ENCODE peak calls at places on chromosomes 3 and 15, in eight cellular contexts. R is activated effector memory CD4-positive, alpha-beta T cell treated with Interleukin-2 at 50 U/mL for 16 hours; L is activated T-cell treated with anti-CD3 and anti-CD28 coated beads, Interleukin-2, amount 50 U/mL, for 1 hour; C is fibroblast of mammary gland; G is activated T-helper 1 cell treated with anti-CD3 and anti-CD28 coated beads, Interleukin-2, amount 50 U/mL, for 16 hours; F is omental fat pad; D is NCI-H1105; Q is anterior cingulate cortex. U is an unnamed sample.

GRCh38 chr3:98532275-98532637 is 478 bp downstream of the GPR15 start:
- DNase-seq in R (no peak), L (no peak), C (no peak), G (no peak), F (no peak), D (no peak), Q (no peak), U (no peak)

GRCh38 chr3:59839283-59839682 is 789.5 kb upstream of the CFAP20DC start:
- DNase-seq in R (no peak), L (no peak), C (peak), G (no peak), F (no peak), D (no peak), Q (no peak), U (no peak)

GRCh38 chr3:125080077-125080476 is 24.3 kb upstream of the HEG1 start:
- DNase-seq in R (no peak), L (no peak), C (no peak), G (no peak), F (no peak), D (no peak), Q (no peak), U (no peak)

GRCh38 chr15:51856714-51857380 is 27.4 kb downstream of the TMOD3 start:
- DNase-seq in R (no peak), L (no peak), C (no peak), G (no peak), F (no peak), D (no peak), Q (no peak), U (no peak)

GRCh38 chr3:122271246-122271898 is 53.7 kb upstream of the CSTA start:
- DNase-seq in R (no peak), L (no peak), C (no peak), G (no peak), F (no peak), D (no peak), Q (no peak), U (no peak)

GRCh38 chr3:15882577-15882976 is 84.8 kb upstream of the ANKRD28 start:
- DNase-seq in R (no peak), L (no peak), C (no peak), G (no peak), F (no peak), D (no peak), Q (no peak), U (no peak)

GRCh38 chr3:83934208-83935150 is 1024.3 kb upstream of the CADM2 start:
- DNase-seq in R (no peak), L (no peak), C (no peak), G (no peak), F (no peak), D (peak), Q (no peak), U (no peak)

GRCh38 chr15:99212401-99212800 is 37.0 kb downstream of the TTC23 start:
- DNase-seq in R (no peak), L (no peak), C (peak), G (no peak), F (no peak), D (no peak), Q (no peak), U (no peak)

GRCh38 chr3:71989165-71989564 is 204.2 kb upstream of the PROK2 start:
- DNase-seq in R (no peak), L (no peak), C (peak), G (no peak), F (no peak), D (no peak), Q (no peak), U (no peak)

GRCh38 chr15:81304226-81304625 is 19.7 kb downstream of the STARD5 start:
- DNase-seq in R (no peak), L (no peak), C (peak), G (no peak), F (no peak), D (no peak), Q (no peak), U (peak)

GRCh38 chr3:158785972-158786371 is 15.9 kb upstream of the MFSD1 start:
- DNase-seq in R (no peak), L (no peak), C (no peak), G (no peak), F (no peak), D (no peak), Q (no peak), U (no peak)

GRCh38 chr3:29649815-29650547 is 369.1 kb downstream of the RBMS3 start:
- DNase-seq in R (no peak), L (no peak), C (peak), G (no peak), F (no peak), D (no peak), Q (no peak), U (no peak)

U was measured in retina.